ENCODE peak calls at places on chromosome 16, in six cellular contexts. T is psoas muscle, V is AG10803, G is HFF-Myc, D is fibroblast of pulmonary artery, F is tibial nerve. J is an unnamed sample.

GRCh38 chr16:85615852-85616607 is 2.9 kb downstream of the GSE1 start:
- DNase-seq in F (peak), T (peak), V (peak), D (peak), G (peak), J (peak)

GRCh38 chr16:67525176-67525860 is 3.3 kb upstream of the RIPOR1 start:
- DNase-seq in T (no peak), V (peak), D (peak), F (no peak), G (no peak), J (no peak)

GRCh38 chr16:17258848-17259713 is 211.7 kb downstream of the XYLT1 start:
- DNase-seq in G (no peak), V (no peak), D (no peak), T (no peak), F (no peak), J (no peak)

GRCh38 chr16:54285414-54286066 is 1.0 kb downstream of the IRX3 start:
- DNase-seq in F (no peak), V (peak), T (peak), G (no peak), D (peak), J (peak)

GRCh38 chr16:85708338-85708737 is 19.6 kb upstream of the GINS2 start:
- DNase-seq in V (no peak), T (no peak), G (no peak), D (no peak), F (no peak), J (no peak)

GRCh38 chr16:26963109-26963508 is 103.6 kb upstream of the C16orf82 start:
- DNase-seq in G (no peak), V (peak), F (no peak), T (no peak), D (peak), J (no peak)

GRCh38 chr16:85524630-85525463 is 88.3 kb upstream of the GSE1 start:
- DNase-seq in V (peak), T (peak), F (peak), G (no peak), D (peak), J (peak)

GRCh38 chr16:87350031-87350430 is 32.8 kb upstream of the C16orf95 start:
- DNase-seq in G (no peak), D (no peak), T (no peak), V (no peak), F (no peak), J (no peak)

GRCh38 chr16:52994942-52995341 is 57.8 kb downstream of the CHD9NB start:
- DNase-seq in D (no peak), G (no peak), F (no peak), T (no peak), V (no peak), J (no peak)

GRCh38 chr16:87180069-87180468 is 137.1 kb downstream of the C16orf95 start:
- DNase-seq in F (no peak), T (no peak), V (no peak), G (no peak), D (no peak), J (no peak)

GRCh38 chr16:66581246-66581952 is 2.1 kb downstream of the CMTM2 start:
- DNase-seq in T (no peak), G (no peak), D (no peak), V (no peak), F (no peak), J (no peak)

GRCh38 chr16:5615868-5616642 is 518.5 kb upstream of the EEF2KMT start:
- DNase-seq in F (peak), G (peak), T (peak), D (peak), V (no peak), J (peak)

GRCh38 chr16:71870818-71871217 is 13.2 kb downstream of the ZNF821 start:
- DNase-seq in D (no peak), F (no peak), V (no peak), T (no peak), G (no peak), J (no peak)

GRCh38 chr16:87063543-87063942 is 253.6 kb downstream of the C16orf95 start:
- DNase-seq in G (no peak), D (no peak), V (no peak), T (no peak), F (no peak), J (no peak)

GRCh38 chr16:55622930-55623561 is 32.7 kb upstream of the SLC6A2 start:
- DNase-seq in G (peak), D (no peak), F (no peak), T (no peak), V (no peak), J (no peak)

GRCh38 chr16:17396762-17397498 is 73.8 kb downstream of the XYLT1 start:
- DNase-seq in F (no peak), V (peak), D (peak), G (peak), T (no peak), J (peak)

GRCh38 chr16:8355714-8356113 is 234.6 kb downstream of the TMEM114 start:
- DNase-seq in V (no peak), T (no peak), G (no peak), D (no peak), F (no peak), J (no peak)

GRCh38 chr16:75264999-75265910 is 13.8 kb upstream of the BCAR1 start:
- DNase-seq in V (no peak), G (no peak), F (no peak), T (peak), D (no peak), J (peak)

GRCh38 chr16:50156590-50156989 is 3.5 kb downstream of the TENT4B start:
- DNase-seq in V (no peak), T (no peak), F (no peak), G (no peak), D (no peak), J (no peak)

GRCh38 chr16:65178151-65178550 is 56.3 kb upstream of the CDH11 start:
- DNase-seq in F (no peak), V (peak), D (peak), T (no peak), G (no peak), J (peak)

DNA sequence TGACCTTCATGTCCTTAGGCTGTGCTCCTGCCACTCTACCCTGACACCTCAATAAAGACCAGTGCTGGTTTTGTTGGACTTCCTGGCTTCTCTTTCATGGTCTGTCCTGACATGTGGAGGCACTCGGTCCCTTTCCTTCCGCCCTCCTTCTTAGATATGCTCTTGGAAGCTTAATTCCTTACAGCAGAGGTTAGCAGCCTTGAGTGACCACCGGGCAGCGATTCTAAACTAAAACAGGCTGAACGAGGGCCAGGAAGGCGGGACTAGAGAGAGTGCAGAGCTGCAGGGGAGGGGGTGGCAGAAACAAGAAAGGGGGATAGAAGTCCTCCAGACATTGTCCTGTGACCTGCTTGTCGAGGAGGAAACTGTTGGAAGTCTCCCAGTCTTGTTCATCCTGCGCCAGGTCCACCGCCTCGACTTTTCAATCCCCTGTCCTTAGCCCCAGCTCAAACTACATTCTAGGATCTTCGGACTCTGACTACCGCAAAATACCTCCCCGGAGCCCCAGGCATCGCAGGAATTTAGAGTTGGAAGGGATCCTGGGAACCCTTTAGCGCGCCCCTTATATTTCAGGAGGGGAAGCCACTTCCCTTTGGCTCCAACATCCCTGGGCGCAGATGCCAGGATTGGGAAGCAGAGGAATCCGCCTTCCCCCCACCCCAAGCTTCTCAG is 1.2 kb downstream of the AHSP start:
- DNase-seq in G (no peak), D (no peak), F (no peak), V (peak), T (no peak), J (no peak)
- H3K4me3 ChIP-seq in G (no peak), D (no peak), F (peak), V (peak), T (peak), J (peak)

GRCh38 chr16:88906535-88907105 is 40.2 kb upstream of the PABPN1L start:
- DNase-seq in V (no peak), F (no peak), T (no peak), D (no peak), G (no peak), J (no peak)

GRCh38 chr16:88909431-88910210 is 43.2 kb upstream of the PABPN1L start:
- DNase-seq in G (no peak), V (no peak), T (no peak), F (no peak), D (no peak), J (no peak)

GRCh38 chr16:88908307-88908706 is 41.8 kb upstream of the PABPN1L start:
- DNase-seq in F (no peak), T (no peak), V (no peak), D (no peak), G (no peak), J (no peak)

GRCh38 chr16:88906020-88906419 is 39.6 kb upstream of the PABPN1L start:
- DNase-seq in T (no peak), D (no peak), G (no peak), F (no peak), V (no peak), J (no peak)

DNA sequence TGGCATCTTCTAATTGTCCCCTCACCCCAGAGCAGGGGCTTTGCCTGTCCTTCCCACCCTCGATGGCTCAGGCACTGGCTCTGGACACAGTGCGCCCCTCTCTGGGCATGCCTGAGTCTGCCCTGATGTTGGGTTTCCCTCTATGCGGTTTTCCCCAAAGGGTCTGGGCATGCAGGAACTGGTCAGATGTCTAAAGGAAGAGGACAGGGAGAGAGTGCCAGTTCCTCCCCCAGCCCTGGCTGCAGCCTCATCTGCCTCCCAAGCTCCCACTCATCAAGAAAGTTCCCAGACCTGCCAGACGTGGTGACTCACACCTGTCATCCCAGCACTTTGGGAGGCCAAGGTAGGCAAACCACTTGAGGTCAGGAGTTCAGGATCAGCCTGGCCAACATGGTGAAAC is 41.3 kb upstream of the PABPN1L start:
- DNase-seq in F (no peak), D (no peak), G (no peak), V (peak), T (no peak), J (peak)
- TF ChIP-seq CTCF in F (no peak), D (no peak), G (no peak), V (no peak), T (no peak), J (no peak)

GRCh38 chr16:1332618-1333148 is 762 bp upstream of the BAIAP3 start:
- DNase-seq in G (no peak), V (no peak), F (no peak), T (no peak), D (no peak), J (no peak)
- H3K4me3 ChIP-seq in G (no peak), V (no peak), F (peak), T (peak), D (peak), J (no peak)

GRCh38 chr16:28899882-28900600 is 21.8 kb downstream of the ATP2A1 start:
- DNase-seq in D (no peak), G (no peak), T (no peak), V (no peak), F (no peak), J (no peak)

GRCh38 chr16:28898942-28899341 is 20.7 kb downstream of the ATP2A1 start:
- DNase-seq in G (no peak), D (no peak), F (no peak), T (no peak), V (no peak), J (no peak)

GRCh38 chr16:28895609-28896008 is 17.3 kb downstream of the ATP2A1 start:
- DNase-seq in G (no peak), F (no peak), D (no peak), V (no peak), T (no peak), J (no peak)

GRCh38 chr16:28898266-28898665 is 20.0 kb downstream of the ATP2A1 start:
- DNase-seq in D (no peak), V (no peak), T (peak), F (no peak), G (no peak), J (no peak)

DNA sequence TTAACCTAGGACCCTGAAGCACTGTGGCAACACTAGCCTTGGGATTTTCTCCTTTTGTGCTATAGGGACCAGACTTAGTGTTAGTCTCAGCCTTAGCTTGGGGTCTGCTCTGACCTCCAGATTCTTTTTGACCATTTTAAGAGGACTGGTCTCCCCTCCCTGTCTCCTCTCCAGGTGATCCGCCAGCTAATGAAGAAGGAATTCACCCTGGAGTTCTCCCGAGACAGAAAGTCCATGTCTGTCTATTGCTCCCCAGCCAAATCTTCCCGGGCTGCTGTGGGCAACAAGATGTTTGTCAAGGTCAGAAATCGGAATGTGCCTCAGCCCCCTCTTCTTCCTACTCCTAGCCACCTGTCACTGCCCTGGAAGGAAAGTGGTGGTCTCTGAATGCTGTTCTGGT is 19.5 kb downstream of the ATP2A1 start:
- DNase-seq in V (no peak), T (no peak), F (no peak), G (no peak), D (no peak), J (no peak)
- TF ChIP-seq CTCF in V (no peak), T (no peak), F (no peak), G (no peak), D (no peak), J (no peak)

GRCh38 chr16:73032548-73033270 is 15.2 kb downstream of the ZFHX3 start:
- DNase-seq in V (no peak), D (no peak), G (no peak), F (no peak), T (no peak), J (no peak)

GRCh38 chr16:73036074-73036826 is 11.7 kb downstream of the ZFHX3 start:
- DNase-seq in G (no peak), V (no peak), T (no peak), F (no peak), D (no peak), J (no peak)

GRCh38 chr16:73034374-73034773 is 13.6 kb downstream of the ZFHX3 start:
- DNase-seq in D (no peak), T (no peak), F (no peak), G (no peak), V (no peak), J (no peak)

GRCh38 chr16:73031155-73031866 is 16.6 kb downstream of the ZFHX3 start:
- DNase-seq in F (no peak), D (no peak), G (no peak), V (peak), T (no peak), J (peak)

DNA sequence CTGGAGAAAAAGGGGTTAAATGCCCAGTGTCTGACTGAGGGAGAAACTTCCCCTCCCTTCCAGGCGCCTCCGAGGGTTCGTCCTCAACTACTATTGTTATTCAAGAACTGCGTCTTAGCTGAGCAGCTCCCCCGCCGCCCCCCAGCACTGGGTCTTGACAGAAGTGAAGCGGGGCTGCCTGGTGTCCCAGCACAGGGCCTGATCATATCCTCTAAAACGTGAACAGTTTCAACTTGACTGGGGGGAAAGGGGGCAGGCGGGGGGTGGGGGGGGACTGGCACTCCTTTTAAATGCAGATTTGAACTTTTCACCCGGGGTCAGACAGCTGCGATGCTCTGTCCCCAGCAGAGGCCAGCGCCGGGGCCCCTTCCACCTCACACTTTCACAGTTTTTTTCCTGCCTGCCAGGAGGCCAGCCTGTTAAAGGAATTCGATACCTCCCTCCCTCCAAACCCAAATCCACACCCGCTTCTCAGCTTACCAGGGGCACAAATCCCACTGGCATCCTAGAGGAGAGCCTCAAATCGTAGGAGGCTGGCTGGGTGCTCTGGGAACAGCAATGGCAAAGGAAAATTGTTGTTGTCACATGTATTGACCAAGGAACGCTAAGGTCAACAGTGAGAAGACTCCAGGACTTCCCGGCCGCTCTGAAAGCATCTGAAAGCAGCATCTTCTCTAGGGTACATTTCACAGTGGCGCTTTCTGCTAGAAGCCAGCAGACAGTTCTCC is 14.5 kb downstream of the ZFHX3 start:
- DNase-seq in T (no peak), D (no peak), V (no peak), G (no peak), F (no peak), J (no peak)
- H3K4me3 ChIP-seq in T (peak), D (no peak), V (no peak), G (no peak), F (no peak), J (no peak)

DNA sequence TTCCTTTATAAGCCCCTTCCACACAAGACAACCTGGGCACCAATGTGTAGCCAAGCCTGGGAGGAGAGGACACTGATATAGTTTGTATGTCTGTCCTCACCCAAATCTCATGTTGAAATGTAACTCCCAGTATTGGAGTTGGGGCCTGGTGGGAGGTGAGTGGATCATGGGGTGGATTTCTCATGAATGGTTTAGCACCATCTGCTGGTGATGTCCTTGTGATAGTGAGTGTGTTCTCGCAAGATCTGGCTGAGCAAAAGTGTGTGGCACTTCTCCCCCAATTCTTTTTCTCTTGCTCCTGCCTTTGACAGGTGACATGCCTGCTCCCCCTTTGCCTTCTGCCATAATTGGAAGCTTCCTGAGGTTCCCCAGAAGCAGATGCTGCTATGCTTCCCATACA is 135.8 kb downstream of the USP31 start:
- DNase-seq in T (no peak), V (no peak), F (no peak), G (no peak), D (peak), J (peak)
- TF ChIP-seq CTCF in T (no peak), V (peak), F (no peak), G (no peak), D (peak), J (no peak)

J was measured in foreskin fibroblast.